ENCODE peak calls at places on chromosome 21, in six cellular contexts. G is stimulated activated CD4-positive, alpha-beta T cell treated with anti-CD3 and anti-CD28 coated beads, Interleukin-15, amount 100 ng/mL, for 1 hour; O is left ventricle myocardium superior; Y is AG09309; H is NCI-H748 treated with DMSO at 0.1 percent for 48 hours; X is nucleus accumbens. J is an unnamed sample.

GRCh38 chr21:42157606-42158310 is 61.2 kb upstream of the ABCG1 start:
- DNase-seq in G (no peak), O (no peak), Y (no peak), H (no peak), X (no peak), J (no peak)

GRCh38 chr21:44984792-44985440 is 45.1 kb downstream of the SLX9 start:
- DNase-seq in G (no peak), O (peak), Y (no peak), H (no peak), X (no peak), J (no peak)

GRCh38 chr21:45977396-45977795 is 4.2 kb upstream of the COL6A1 start:
- DNase-seq in G (no peak), O (peak), Y (no peak), H (no peak), X (no peak), J (no peak)

GRCh38 chr21:38839683-38840286 is 34.1 kb downstream of the ETS2 start:
- DNase-seq in G (no peak), O (no peak), Y (peak), H (no peak), X (no peak), J (peak)

GRCh38 chr21:42063206-42063577 is 7.9 kb upstream of the UMODL1 start:
- DNase-seq in G (no peak), O (no peak), Y (no peak), H (no peak), X (no peak), J (no peak)

GRCh38 chr21:39843916-39844315 is 23.3 kb upstream of the PCP4 start:
- DNase-seq in G (no peak), O (no peak), Y (no peak), H (no peak), X (no peak), J (no peak)

GRCh38 chr21:44913425-44914175 is 7.1 kb downstream of the ITGB2 start:
- DNase-seq in G (no peak), O (peak), Y (no peak), H (no peak), X (no peak), J (no peak)

GRCh38 chr21:36425286-36425685 is 40.1 kb downstream of the CHAF1B start:
- DNase-seq in G (no peak), O (no peak), Y (no peak), H (no peak), X (no peak), J (no peak)

GRCh38 chr21:27362249-27362648 is 395.4 kb upstream of the ADAMTS5 start:
- DNase-seq in G (no peak), O (no peak), Y (no peak), H (no peak), X (no peak), J (no peak)

GRCh38 chr21:44019568-44019958 is 7.5 kb downstream of the TRAPPC10 start:
- DNase-seq in G (no peak), O (no peak), Y (no peak), H (no peak), X (no peak), J (no peak)

GRCh38 chr21:15192243-15192642 is 127.4 kb upstream of the NRIP1 start:
- DNase-seq in G (no peak), O (no peak), Y (no peak), H (no peak), X (no peak), J (no peak)

GRCh38 chr21:45317401-45318145 is 29.9 kb upstream of the POFUT2 start:
- DNase-seq in G (no peak), O (no peak), Y (no peak), H (no peak), X (no peak), J (no peak)

GRCh38 chr21:37763298-37763697 is 153.0 kb downstream of the KCNJ6 start:
- DNase-seq in G (no peak), O (no peak), Y (no peak), H (no peak), X (no peak), J (no peak)

J was measured in H54.